ENCODE peak calls at places on chromosomes 6 and 20, in five cellular contexts. V, P, O, T and D are unnamed samples. For H3K4me1 and H3K27me3, the result is how much of the 10 kb centered on the place peaks cover.

GRCh38 chr6:32405656-32406055 is 1.3 kb downstream of the BTNL2 start:
- DNase-seq in V (no peak), P (no peak), O (no peak), T (no peak), D (no peak)

GRCh38 chr20:12984069-12984765 is 24.6 kb upstream of the SPTLC3 start:
- DNase-seq in V (no peak), P (no peak), O (no peak), T (no peak), D (no peak)

GRCh38 chr6:17271628-17272027 is 9.5 kb upstream of the RBM24 start:
- DNase-seq in V (no peak), P (no peak), O (no peak), T (no peak), D (no peak)

GRCh38 chr6:53104916-53105315 is 39.7 kb downstream of the FBXO9 start:
- DNase-seq in V (no peak), P (no peak), O (no peak), T (no peak), D (no peak)

GRCh38 chr20:47464380-47465101 is 37.1 kb upstream of the NCOA3 start:
- DNase-seq in V (peak), P (peak), O (no peak), T (no peak), D (peak)

GRCh38 chr6:101668496-101668895 is 275.0 kb downstream of the GRIK2 start:
- DNase-seq in V (no peak), P (no peak), O (no peak), T (no peak), D (no peak)

GRCh38 chr6:164069352-164070022 is 655.0 kb downstream of the QKI start:
- DNase-seq in V (peak), P (peak), O (no peak), T (peak), D (peak)

GRCh38 chr6:23656257-23656731 is 469.7 kb upstream of the NRSN1 start:
- DNase-seq in V (no peak), P (no peak), O (no peak), T (peak), D (no peak)

GRCh38 chr6:25137497-25137896 is 141.7 kb upstream of the CARMIL1 start:
- DNase-seq in V (no peak), P (no peak), O (no peak), T (no peak), D (no peak)

GRCh38 chr6:18503588-18504231 is 116.6 kb downstream of the RNF144B start:
- DNase-seq in V (peak), P (peak), O (no peak), T (peak), D (peak)

GRCh38 chr20:62062661-62063600 is 2.8 kb downstream of the TAF4 start:
- DNase-seq in V (no peak), P (no peak), O (no peak), T (no peak), D (no peak)

GRCh38 chr6:96823743-96824142 is 13.5 kb downstream of the GPR63 start:
- DNase-seq in V (no peak), P (no peak), O (no peak), T (no peak), D (no peak)

GRCh38 chr6:150683320-150683719 is 83.6 kb downstream of the PLEKHG1 start:
- DNase-seq in V (peak), P (peak), O (no peak), T (no peak), D (no peak)
- H3K4me1 ChIP-seq in V (under half), P (under half), O (under half), T (under half), D (under half)

GRCh38 chr20:460180-460579 is 2.2 kb downstream of the TBC1D20 start:
- DNase-seq in V (no peak), P (no peak), O (no peak), T (no peak), D (no peak)
- H3K27me3 ChIP-seq in V (under half), P (under half), O (under half), T (under half), D (under half)

GRCh38 chr6:114747995-114748625 is 405.3 kb upstream of the HS3ST5 start:
- DNase-seq in V (peak), P (peak), O (no peak), T (peak), D (peak)
- TF ChIP-seq CTCF in V (peak), P (peak), O (no peak), T (peak), D (peak)

GRCh38 chr6:158642097-158642601 is 2.4 kb downstream of the DYNLT1 start:
- DNase-seq in V (peak), P (no peak), O (no peak), T (no peak), D (peak)
- H3K4me1 ChIP-seq in V (under half), P (under half), O (under half), T (under half), D (under half)

GRCh38 chr6:159969921-159970320 is 1.0 kb downstream of the IGF2R start:
- DNase-seq in V (peak), P (peak), O (no peak), T (peak), D (peak)

GRCh38 chr6:159969204-159969912 is 476 bp downstream of the IGF2R start:
- DNase-seq in V (no peak), P (peak), O (no peak), T (peak), D (peak)

GRCh38 chr6:159966981-159967380 is 1.9 kb upstream of the IGF2R start:
- DNase-seq in V (no peak), P (no peak), O (no peak), T (no peak), D (no peak)

GRCh38 chr6:159968295-159969203 is at the start of gene IGF2R:
- DNase-seq in V (peak), P (peak), O (peak), T (peak), D (peak)

GRCh38 chr6:159966339-159966738 is 2.5 kb upstream of the IGF2R start:
- DNase-seq in V (no peak), P (no peak), O (no peak), T (no peak), D (no peak)
- H3K27me3 ChIP-seq in V (under half), P (under half), O (under half), T (half or more), D (under half)

GRCh38 chr20:31920275-31920855 is 31.5 kb downstream of the PDRG1 start:
- DNase-seq in V (no peak), P (no peak), O (no peak), T (peak), D (no peak)
- TF ChIP-seq CTCF in V (no peak), P (no peak), O (no peak), T (no peak), D (no peak)